ENCODE peak calls at places on chromosomes 6 and 20, in seven cellular contexts. A is K562, D is HEK293T, B is HCT116, K is GM12878, Q is WTC11, H is HepG2. R is an unnamed sample.

GRCh38 chr6:166596741-166597507 is 10.4 kb upstream of the RAMACL start:
- DNase-seq in A (no peak), D (no peak), B (no peak), K (no peak), Q (no peak), H (no peak), R (no peak)

GRCh38 chr6:110590821-110591351 is 114.5 kb upstream of the SLC22A16 start:
- DNase-seq in A (no peak), D (no peak), B (no peak), K (peak), Q (no peak), H (no peak), R (no peak)

GRCh38 chr6:113343940-113344339 is 513.2 kb upstream of the MARCKS start:
- DNase-seq in A (no peak), D (no peak), B (no peak), K (no peak), Q (no peak), H (no peak), R (no peak)

GRCh38 chr6:135919026-135919425 is 67.5 kb downstream of the PDE7B start:
- DNase-seq in A (no peak), D (no peak), B (no peak), K (no peak), Q (no peak), H (no peak), R (no peak)

GRCh38 chr20:10947726-10948125 is 273.9 kb upstream of the JAG1 start:
- DNase-seq in A (no peak), D (no peak), B (no peak), K (no peak), Q (no peak), H (no peak), R (no peak)

GRCh38 chr6:48426636-48427035 is 315.6 kb upstream of the PTCHD4 start:
- DNase-seq in A (no peak), D (no peak), B (no peak), K (no peak), Q (no peak), H (no peak), R (no peak)

GRCh38 chr20:40673442-40673841 is 15.6 kb downstream of the MAFB start:
- DNase-seq in A (no peak), D (no peak), B (no peak), K (no peak), Q (no peak), H (no peak), R (no peak)

GRCh38 chr6:113184736-113185135 is 672.4 kb upstream of the MARCKS start:
- DNase-seq in A (no peak), D (no peak), B (no peak), K (no peak), Q (no peak), H (no peak), R (no peak)

GRCh38 chr6:14791525-14791924 is 454.3 kb upstream of the JARID2 start:
- DNase-seq in A (no peak), D (no peak), B (no peak), K (no peak), Q (no peak), H (no peak), R (no peak)

DNA sequence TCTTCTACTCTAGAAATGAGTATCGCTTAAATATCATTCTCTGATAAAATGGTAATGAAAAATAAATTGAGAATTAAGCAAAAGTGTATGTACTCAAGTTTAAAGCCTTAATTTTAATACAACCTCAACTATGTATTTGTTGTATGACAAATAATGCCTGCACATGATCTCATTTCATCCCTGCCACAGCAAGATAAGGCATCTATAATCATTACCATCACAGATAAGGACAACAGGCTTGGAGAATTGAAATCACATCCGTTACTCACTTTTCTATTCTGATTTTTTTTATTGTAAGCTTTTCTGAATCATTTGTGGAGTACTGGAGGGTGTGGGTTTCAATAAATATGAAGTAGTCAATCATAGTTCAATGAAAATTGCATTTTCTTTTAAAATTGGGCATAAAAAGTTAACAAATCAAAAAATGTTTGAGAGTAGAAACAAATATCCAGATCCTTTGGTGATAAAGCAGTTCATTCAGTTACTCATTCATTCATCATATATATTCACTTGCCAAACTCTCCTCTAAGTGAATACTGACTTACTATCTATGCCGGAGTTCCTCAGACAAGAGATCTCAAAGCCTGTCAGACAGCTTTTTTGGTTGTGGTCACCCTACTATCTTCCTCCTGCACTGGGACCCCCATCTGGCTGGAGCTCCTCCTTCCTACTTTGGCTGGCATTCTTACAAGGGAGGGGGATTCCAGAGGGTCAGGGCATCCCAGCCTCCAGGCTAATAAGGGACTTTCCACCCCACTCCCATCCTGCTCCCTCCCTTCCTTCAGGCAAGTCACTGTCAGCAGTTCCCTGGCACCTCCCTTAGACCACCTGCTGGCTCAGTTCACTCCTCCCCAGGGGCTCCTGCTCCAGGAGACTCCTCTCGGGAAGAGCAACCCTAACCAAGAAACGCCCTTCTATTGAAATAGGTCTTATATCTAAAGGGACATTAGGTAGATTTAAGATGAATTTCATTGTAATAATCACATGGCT is 118.6 kb downstream of the OGFRL1 start:
- DNase-seq in A (no peak), D (peak), B (no peak), K (no peak), Q (peak), H (no peak), R (no peak)
- TF ChIP-seq SP1 in A (no peak), D (no peak), B (no peak), K (no peak), Q (no peak), H (no peak), R (no peak)

DNA sequence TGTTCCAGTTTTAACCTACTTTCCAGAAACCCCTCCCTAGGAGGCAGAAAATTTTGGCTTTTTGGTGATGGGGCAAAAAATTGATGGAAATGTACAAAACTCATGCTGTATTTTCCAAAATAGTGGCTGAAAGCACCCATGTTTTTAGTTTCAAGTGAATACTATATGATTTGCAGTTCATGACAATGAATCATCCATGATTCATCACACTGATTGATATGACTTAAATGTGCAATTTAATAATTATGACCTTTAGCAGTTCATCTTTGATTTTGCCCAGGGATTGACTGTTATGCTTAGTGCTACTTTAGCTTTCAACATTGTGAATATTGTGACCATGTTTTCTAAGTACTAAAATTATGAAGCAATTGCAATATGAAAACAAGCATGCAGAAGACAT is 478.7 kb downstream of the HTR1B start:
- DNase-seq in A (no peak), D (no peak), B (no peak), K (no peak), Q (no peak), H (no peak), R (no peak)
- TF ChIP-seq SP1 in A (no peak), D (no peak), B (no peak), K (no peak), Q (no peak), H (no peak), R (no peak)

GRCh38 chr6:111921108-111921507 is 47.9 kb upstream of the FYN start:
- DNase-seq in A (no peak), D (no peak), B (no peak), K (no peak), Q (peak), H (no peak), R (no peak)

GRCh38 chr6:111918825-111919224 is 45.6 kb upstream of the FYN start:
- DNase-seq in A (no peak), D (no peak), B (no peak), K (no peak), Q (no peak), H (no peak), R (no peak)

GRCh38 chr6:111925296-111925695 is 52.0 kb upstream of the FYN start:
- DNase-seq in A (no peak), D (no peak), B (no peak), K (no peak), Q (no peak), H (no peak), R (no peak)

GRCh38 chr6:111920581-111920980 is 47.3 kb upstream of the FYN start:
- DNase-seq in A (no peak), D (no peak), B (no peak), K (no peak), Q (no peak), H (no peak), R (no peak)

DNA sequence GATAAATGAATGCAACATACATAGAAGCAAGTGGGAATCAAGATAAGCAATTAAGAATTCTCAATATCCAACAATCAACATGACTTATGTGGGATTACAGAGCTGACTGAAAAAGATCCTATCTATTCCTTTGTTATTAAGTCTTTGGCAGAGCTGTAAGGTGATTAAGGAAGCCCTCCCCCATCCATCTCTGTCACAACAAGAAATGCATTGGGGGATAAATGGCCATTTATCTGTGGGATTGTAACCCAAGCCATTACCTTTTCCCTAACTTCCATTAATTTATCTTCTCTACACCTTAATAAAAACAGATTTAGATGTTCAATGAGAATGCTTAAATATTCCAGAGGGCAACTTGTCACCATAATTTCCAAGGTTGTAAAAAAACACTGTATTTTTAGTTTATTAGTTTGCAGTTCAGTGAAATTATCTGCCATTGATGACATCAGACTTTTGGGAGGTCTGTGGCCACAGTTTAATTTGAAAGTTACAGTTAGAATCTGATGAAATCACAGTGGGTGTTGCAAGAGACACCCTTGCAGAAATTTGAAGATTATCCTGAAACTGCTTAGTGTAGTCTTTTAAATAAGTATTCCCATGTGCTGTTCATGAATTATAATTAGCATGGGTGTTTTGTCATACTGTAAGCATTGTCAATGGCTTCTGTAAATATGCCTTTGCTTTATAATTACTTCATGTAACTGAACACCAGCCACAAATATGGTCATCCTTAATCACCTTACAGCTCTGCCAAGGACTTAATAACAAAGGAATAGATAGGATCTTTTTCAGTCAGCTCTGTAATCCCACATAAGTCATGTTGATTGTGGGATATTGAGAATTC is 49.4 kb upstream of the FYN start:
- DNase-seq in A (no peak), D (no peak), B (no peak), K (no peak), Q (no peak), H (no peak), R (no peak)
- TF ChIP-seq SP1 in A (no peak), D (no peak), B (no peak), K (no peak), Q (no peak), H (no peak), R (no peak)

GRCh38 chr6:84854801-84855400 is 90.5 kb upstream of the TBX18 start:
- DNase-seq in A (no peak), D (no peak), B (no peak), K (no peak), Q (no peak), H (no peak), R (no peak)
- TF ChIP-seq SP1 in A (no peak), D (no peak), B (no peak), K (no peak), Q (no peak), H (no peak), R (no peak)

GRCh38 chr6:2181567-2181966 is 63.8 kb downstream of the GMDS start:
- DNase-seq in A (no peak), D (no peak), B (no peak), K (no peak), Q (no peak), H (no peak), R (no peak)

GRCh38 chr6:2183235-2183634 is 62.2 kb downstream of the GMDS start:
- DNase-seq in A (no peak), D (no peak), B (no peak), K (no peak), Q (no peak), H (no peak), R (no peak)

GRCh38 chr6:2178125-2178524 is 67.3 kb downstream of the GMDS start:
- DNase-seq in A (no peak), D (no peak), B (no peak), K (no peak), Q (no peak), H (no peak), R (no peak)

GRCh38 chr6:2182251-2182650 is 63.2 kb downstream of the GMDS start:
- DNase-seq in A (no peak), D (no peak), B (no peak), K (no peak), Q (no peak), H (no peak), R (no peak)

GRCh38 chr6:2179950-2180349 is 65.5 kb downstream of the GMDS start:
- DNase-seq in A (no peak), D (no peak), B (no peak), K (no peak), Q (no peak), H (no peak), R (no peak)
- TF ChIP-seq SP1 in A (no peak), D (no peak), B (no peak), K (no peak), Q (no peak), H (no peak), R (no peak)

DNA sequence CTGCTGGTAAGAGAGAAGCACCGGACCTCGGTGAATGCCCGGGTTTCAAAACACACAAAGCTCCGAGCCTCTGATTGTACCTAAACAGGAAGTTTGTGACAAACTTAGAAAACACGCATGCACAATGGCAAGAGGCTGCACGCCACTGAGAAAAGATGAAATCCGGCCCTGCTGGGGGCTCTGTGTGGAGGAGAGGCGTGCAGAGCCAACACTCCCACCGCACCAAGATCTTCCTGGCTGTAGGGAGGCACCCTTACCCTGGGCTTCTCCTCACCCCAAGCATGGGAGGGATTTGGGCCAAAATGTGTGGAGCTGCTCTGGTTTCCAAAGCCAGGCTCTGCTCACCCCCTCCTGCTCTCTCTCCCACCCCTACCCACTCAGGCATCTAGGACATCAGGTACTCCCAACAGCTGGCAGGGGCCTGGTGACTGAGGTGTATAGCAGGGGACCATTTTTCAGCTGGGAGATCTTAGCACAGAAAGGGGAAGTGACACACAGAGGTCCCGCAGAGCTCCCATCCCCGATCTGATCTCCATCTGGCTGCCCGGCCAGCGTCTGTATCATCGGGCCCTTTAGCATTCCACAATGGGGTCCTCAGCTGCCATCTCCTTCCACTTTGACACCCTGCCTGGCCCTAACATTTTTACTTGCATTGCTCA is 84.2 kb downstream of the TRERF1 start:
- DNase-seq in A (peak), D (no peak), B (no peak), K (peak), Q (no peak), H (no peak), R (no peak)
- TF ChIP-seq SP1 in A (no peak), D (no peak), B (no peak), K (no peak), Q (no peak), H (no peak), R (no peak)

GRCh38 chr6:52519618-52520017 is 57.2 kb downstream of the TRAM2 start:
- DNase-seq in A (no peak), D (no peak), B (no peak), K (no peak), Q (no peak), H (no peak), R (no peak)

GRCh38 chr6:52516943-52517342 is 59.9 kb downstream of the TRAM2 start:
- DNase-seq in A (no peak), D (no peak), B (no peak), K (no peak), Q (no peak), H (no peak), R (no peak)

GRCh38 chr6:52516269-52516668 is 60.6 kb downstream of the TRAM2 start:
- DNase-seq in A (no peak), D (no peak), B (no peak), K (no peak), Q (no peak), H (no peak), R (no peak)

GRCh38 chr6:52518279-52518944 is 58.4 kb downstream of the TRAM2 start:
- DNase-seq in A (no peak), D (no peak), B (no peak), K (no peak), Q (no peak), H (no peak), R (no peak)

DNA sequence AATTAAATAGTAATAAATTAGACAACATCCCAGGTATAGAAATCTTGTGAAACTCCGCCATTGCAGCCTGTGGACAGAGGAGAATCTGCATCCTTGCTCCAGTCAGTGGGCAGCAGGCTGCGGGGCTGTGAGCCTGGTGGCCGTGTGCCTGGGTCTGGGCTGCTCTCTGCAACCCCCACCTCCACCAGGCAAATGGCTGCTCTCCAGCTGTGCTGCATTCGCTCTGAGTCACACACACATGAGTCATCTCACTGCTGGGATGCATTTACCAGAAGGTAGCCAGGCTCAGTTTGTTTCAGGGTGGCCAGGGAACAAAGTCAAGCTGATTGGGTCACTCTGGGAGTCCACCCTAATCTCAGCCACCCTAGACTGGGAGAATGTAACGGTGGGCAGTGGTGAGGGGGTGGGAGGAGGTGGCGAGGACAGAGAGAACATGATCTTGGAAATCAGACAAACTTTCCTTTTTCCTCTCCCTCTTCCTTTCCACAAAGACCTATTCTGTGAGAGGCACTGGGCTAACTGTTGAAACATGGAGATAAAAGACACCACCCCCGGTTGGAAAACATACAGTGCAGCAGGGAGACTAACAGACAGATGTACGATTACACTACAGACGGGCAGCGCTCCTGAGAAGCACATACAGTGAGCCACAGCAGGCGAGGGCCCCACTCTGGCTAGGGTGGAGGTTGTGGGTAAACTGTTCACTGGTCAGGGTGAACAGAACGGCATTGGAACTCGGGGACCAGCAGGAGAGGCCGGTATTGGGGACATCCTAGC is 59.2 kb downstream of the TRAM2 start:
- DNase-seq in A (peak), D (peak), B (peak), K (no peak), Q (peak), H (peak), R (peak)
- TF ChIP-seq SP1 in A (peak), D (no peak), B (peak), K (no peak), Q (no peak), H (no peak), R (peak)

GRCh38 chr6:28280595-28281287 is 631 bp upstream of the PGBD1 start:
- DNase-seq in A (no peak), D (no peak), B (no peak), K (no peak), Q (no peak), H (no peak), R (no peak)
- TF ChIP-seq SP1 in A (no peak), D (no peak), B (no peak), K (no peak), Q (no peak), H (no peak), R (no peak)

GRCh38 chr6:80543151-80543550 is 436.7 kb downstream of the BCKDHB start:
- DNase-seq in A (no peak), D (no peak), B (no peak), K (no peak), Q (no peak), H (no peak), R (no peak)
- TF ChIP-seq SP1 in A (no peak), D (no peak), B (no peak), K (no peak), Q (no peak), H (no peak), R (no peak)